ENCODE peak calls at places on chromosomes 16 and 17, in four cellular contexts. E is AG09319, V is GM10248, M is AG04450. B is an unnamed sample.

GRCh38 chr16:24117680-24118079 is 138.5 kb upstream of the CACNG3 start:
- DNase-seq in E (no peak), V (no peak), M (no peak), B (no peak)

GRCh38 chr17:81493198-81494038 is 19.2 kb downstream of the ACTG1 start:
- DNase-seq in E (no peak), V (no peak), M (no peak), B (no peak)

GRCh38 chr17:62950067-62950466 is 16.0 kb upstream of the TANC2 start:
- DNase-seq in E (peak), V (no peak), M (no peak), B (peak)

GRCh38 chr16:67248401-67249177 is at the start of gene SLC9A5:
- DNase-seq in E (no peak), V (peak), M (no peak), B (no peak)

GRCh38 chr16:788399-789126 is at the start of gene CHTF18:
- DNase-seq in E (peak), V (peak), M (peak), B (peak)

GRCh38 chr17:20983359-20983637 is 59.5 kb downstream of the USP22 start:
- DNase-seq in E (no peak), V (no peak), M (no peak), B (no peak)

GRCh38 chr17:5825717-5826330 is 241.5 kb upstream of the NLRP1 start:
- DNase-seq in E (no peak), V (no peak), M (peak), B (no peak)

GRCh38 chr17:15411556-15412198 is 55.7 kb downstream of the CDRT4 start:
- DNase-seq in E (no peak), V (no peak), M (no peak), B (no peak)

GRCh38 chr17:29584452-29585079 is 4.9 kb downstream of the GIT1 start:
- DNase-seq in E (no peak), V (no peak), M (no peak), B (no peak)

GRCh38 chr16:58695368-58695767 is 10.8 kb upstream of the SLC38A7 start:
- DNase-seq in E (no peak), V (no peak), M (no peak), B (no peak)
- TF ChIP-seq CTCF in E (no peak), V (no peak), M (no peak), B (no peak)

GRCh38 chr16:5916711-5917191 is 819.2 kb upstream of the EEF2KMT start:
- DNase-seq in E (no peak), V (no peak), M (no peak), B (no peak)

GRCh38 chr16:5917436-5917835 is 819.8 kb upstream of the EEF2KMT start:
- DNase-seq in E (no peak), V (no peak), M (no peak), B (no peak)

GRCh38 chr16:5918553-5919127 is 821.0 kb upstream of the EEF2KMT start:
- DNase-seq in E (no peak), V (no peak), M (no peak), B (no peak)
- TF ChIP-seq CTCF in E (no peak), V (no peak), M (no peak), B (no peak)

GRCh38 chr16:51041546-51041945 is 109.5 kb downstream of the SALL1 start:
- DNase-seq in E (no peak), V (no peak), M (no peak), B (no peak)
- TF ChIP-seq CTCF in E (no peak), V (no peak), M (no peak), B (no peak)

DNA sequence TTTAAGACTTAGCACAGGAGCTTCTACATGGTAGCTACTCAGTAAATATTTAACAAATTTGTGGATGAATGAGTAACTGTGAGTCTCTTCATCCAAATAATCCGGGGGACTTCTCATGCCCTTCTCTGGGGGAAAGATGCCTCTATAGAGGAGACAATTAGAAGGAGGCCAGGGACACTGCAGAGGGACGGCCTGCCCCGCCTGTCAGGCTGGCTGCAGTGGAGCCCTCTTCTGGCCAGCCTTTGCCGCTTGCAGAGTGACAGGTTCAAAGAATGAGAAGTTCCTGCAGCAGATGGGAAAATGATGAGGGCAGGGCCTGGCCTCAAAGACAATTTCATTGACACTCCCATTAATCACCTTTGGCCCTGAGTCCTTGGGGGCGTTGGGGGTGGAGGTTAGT is 339.1 kb downstream of the MAF start:
- DNase-seq in E (no peak), V (no peak), M (no peak), B (peak)
- TF ChIP-seq CTCF in E (no peak), V (peak), M (no peak), B (peak)

DNA sequence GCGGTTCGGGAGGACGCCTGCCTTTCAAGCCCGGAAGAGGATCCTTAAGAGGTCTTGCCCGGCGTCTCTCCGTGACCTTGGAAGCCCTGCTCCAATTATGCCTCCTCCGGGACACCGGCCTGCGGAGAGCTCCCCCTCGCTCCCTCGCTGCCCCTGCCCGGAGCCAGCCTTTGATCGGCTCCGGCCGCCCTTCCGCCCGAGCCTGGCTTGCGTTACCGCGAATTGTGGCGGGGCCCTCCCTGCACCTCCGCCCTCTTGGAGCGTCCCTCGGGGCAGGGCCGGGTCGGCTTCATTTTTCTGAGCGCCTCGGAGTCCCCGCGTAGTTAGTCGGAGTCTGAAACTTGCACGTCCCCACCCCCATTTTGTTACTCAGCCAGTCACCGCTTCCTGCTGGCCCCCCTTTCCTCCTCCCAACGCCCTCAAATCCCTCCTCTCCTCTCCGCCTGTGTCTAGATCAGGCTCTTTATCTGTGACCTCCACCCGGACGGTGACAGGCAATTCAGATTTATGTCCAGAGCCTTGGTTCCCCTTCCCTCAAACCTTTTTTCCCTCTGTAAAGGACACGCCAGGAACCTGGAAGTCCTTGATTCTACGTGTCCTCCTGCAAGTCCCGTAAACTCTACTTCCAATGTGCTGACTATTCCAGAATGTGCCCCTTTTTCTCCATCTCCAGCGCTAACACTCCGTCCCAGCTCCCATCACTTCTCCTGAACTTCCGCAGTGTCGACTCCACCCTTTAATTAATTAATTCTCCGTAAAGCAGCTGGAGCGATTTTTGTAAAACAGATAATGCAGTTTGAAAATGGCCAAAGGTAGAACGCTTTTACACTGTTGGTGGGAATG is 569 bp upstream of the RABEP2 start:
- DNase-seq in E (peak), V (peak), M (no peak), B (peak)
- TF ChIP-seq CTCF in E (no peak), V (no peak), M (no peak), B (no peak)

GRCh38 chr17:42474270-42474669 is 15.6 kb downstream of the ATP6V0A1 start:
- DNase-seq in E (no peak), V (no peak), M (no peak), B (no peak)
- TF ChIP-seq CTCF in E (no peak), V (no peak), M (no peak), B (no peak)

GRCh38 chr16:76668207-76668725 is 391.1 kb downstream of the CNTNAP4 start:
- DNase-seq in E (no peak), V (no peak), M (no peak), B (no peak)
- TF ChIP-seq CTCF in E (no peak), V (no peak), M (no peak), B (no peak)

DNA sequence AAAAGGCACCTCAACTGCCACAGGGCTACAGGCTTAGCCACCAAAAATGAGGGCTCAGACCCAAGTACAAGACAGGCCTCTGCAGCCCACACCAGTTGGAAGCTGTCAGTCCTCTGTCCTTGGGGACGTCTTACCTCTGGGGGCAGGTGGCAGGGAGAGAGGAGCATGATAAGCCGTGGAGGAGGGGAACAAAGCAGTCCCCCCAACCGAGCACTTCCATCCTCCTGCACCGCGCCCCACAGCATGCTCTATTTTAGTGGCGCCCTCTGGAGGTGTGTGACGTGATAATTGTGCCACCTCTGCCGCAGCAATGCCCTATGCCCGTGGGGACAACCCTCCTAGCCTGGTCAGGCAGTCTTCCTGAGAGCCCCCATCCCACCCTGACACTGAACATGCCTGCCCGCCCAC is 13.6 kb downstream of the G6PC3 start:
- DNase-seq in E (no peak), V (peak), M (no peak), B (peak)
- TF ChIP-seq CTCF in E (peak), V (peak), M (peak), B (peak)

GRCh38 chr16:12752159-12752558 is 51.5 kb downstream of the CPPED1 start:
- DNase-seq in E (no peak), V (no peak), M (no peak), B (no peak)

GRCh38 chr16:12758031-12758669 is 45.5 kb downstream of the CPPED1 start:
- DNase-seq in E (no peak), V (no peak), M (no peak), B (no peak)

GRCh38 chr16:12757546-12757945 is 46.1 kb downstream of the CPPED1 start:
- DNase-seq in E (no peak), V (no peak), M (no peak), B (no peak)

GRCh38 chr16:12753203-12754023 is 50.3 kb downstream of the CPPED1 start:
- DNase-seq in E (no peak), V (no peak), M (no peak), B (no peak)

DNA sequence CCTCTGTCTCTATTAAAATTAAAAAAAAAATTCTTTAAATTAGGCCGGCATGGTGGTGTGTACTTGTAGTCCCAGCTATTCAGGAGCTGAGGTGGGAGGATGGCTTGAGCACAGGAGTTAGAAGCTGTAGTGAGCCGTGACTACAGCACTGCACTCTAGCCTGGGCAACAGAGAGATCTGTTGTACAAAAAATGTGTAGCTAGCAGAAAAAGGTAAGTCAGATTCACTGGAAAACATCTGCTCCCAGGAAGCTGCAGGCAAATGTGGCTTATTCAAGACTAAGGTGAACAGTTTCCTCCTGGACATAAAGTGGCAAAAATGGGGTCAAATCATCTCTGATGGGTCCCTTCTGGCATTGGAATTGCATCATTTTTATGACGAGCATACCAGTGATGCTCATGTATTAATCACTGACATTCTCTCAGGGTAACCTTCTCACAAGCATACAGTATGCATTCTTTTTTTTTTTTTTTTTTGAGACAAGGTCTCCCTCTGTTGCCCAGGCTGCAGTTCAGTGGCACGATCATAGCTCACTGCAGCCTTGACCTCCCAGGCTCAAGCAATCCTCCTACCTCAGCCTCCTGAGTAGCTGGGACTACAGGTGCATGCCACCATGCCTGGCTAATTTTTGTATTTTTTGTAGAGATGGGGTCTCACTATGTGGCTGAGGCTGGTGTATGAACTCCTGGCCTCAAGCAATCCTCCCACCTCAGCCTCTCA is 48.7 kb downstream of the CPPED1 start:
- DNase-seq in E (no peak), V (no peak), M (no peak), B (peak)
- TF ChIP-seq CTCF in E (no peak), V (no peak), M (no peak), B (no peak)